ENCODE peak calls at places on chromosomes 11 and 22, in seven cellular contexts. T, Z, O, I, W, U and Q are unnamed samples.

GRCh38 chr22:27937453-27937852 is 18.4 kb upstream of the PITPNB start:
- DNase-seq in T (peak), Z (no peak), O (no peak), I (no peak), W (no peak), U (no peak), Q (no peak)

GRCh38 chr22:31349960-31350359 is 3.8 kb upstream of the PATZ1 start:
- DNase-seq in T (no peak), Z (no peak), O (no peak), I (no peak), W (no peak), U (no peak), Q (no peak)

GRCh38 chr11:20025331-20025840 is 134.9 kb downstream of the DBX1 start:
- DNase-seq in T (no peak), Z (no peak), O (no peak), I (no peak), W (no peak), U (no peak), Q (no peak)

GRCh38 chr22:41217553-41218157 is 12.5 kb downstream of the L3MBTL2 start:
- DNase-seq in T (peak), Z (peak), O (peak), I (peak), W (no peak), U (peak), Q (no peak)

GRCh38 chr11:121206810-121207209 is 85.8 kb upstream of the SC5D start:
- DNase-seq in T (no peak), Z (no peak), O (no peak), I (no peak), W (no peak), U (no peak), Q (no peak)

GRCh38 chr11:72637926-72638325 is 36.3 kb downstream of the PDE2A start:
- DNase-seq in T (no peak), Z (no peak), O (no peak), I (no peak), W (no peak), U (no peak), Q (no peak)

GRCh38 chr11:35170503-35170902 is 31.5 kb downstream of the CD44 start:
- DNase-seq in T (no peak), Z (no peak), O (no peak), I (no peak), W (no peak), U (no peak), Q (no peak)

GRCh38 chr11:78812513-78813293 is 238.0 kb upstream of the NARS2 start:
- DNase-seq in T (peak), Z (no peak), O (no peak), I (no peak), W (no peak), U (no peak), Q (no peak)

GRCh38 chr11:27505781-27506180 is 788 bp downstream of the LIN7C start:
- DNase-seq in T (no peak), Z (no peak), O (no peak), I (no peak), W (no peak), U (no peak), Q (no peak)

GRCh38 chr22:42644422-42645340 is 4.3 kb upstream of the ATP5MGL start:
- DNase-seq in T (no peak), Z (no peak), O (peak), I (peak), W (no peak), U (peak), Q (no peak)

GRCh38 chr11:86228967-86229330 is 15.6 kb upstream of the EED start:
- DNase-seq in T (peak), Z (no peak), O (no peak), I (no peak), W (no peak), U (no peak), Q (no peak)

GRCh38 chr11:33658195-33658900 is 42.3 kb downstream of the C11orf91 start:
- DNase-seq in T (no peak), Z (no peak), O (no peak), I (no peak), W (no peak), U (no peak), Q (no peak)
- TF ChIP-seq CTCF in T (no peak), Z (no peak), O (no peak), I (no peak), W (no peak), U (no peak), Q (no peak)

GRCh38 chr11:133477263-133477625 is 55.1 kb downstream of the OPCML start:
- DNase-seq in T (no peak), Z (no peak), O (no peak), I (no peak), W (no peak), U (no peak), Q (no peak)

GRCh38 chr11:133479209-133479608 is 53.1 kb downstream of the OPCML start:
- DNase-seq in T (no peak), Z (no peak), O (no peak), I (no peak), W (no peak), U (no peak), Q (no peak)

GRCh38 chr11:133474461-133474860 is 57.8 kb downstream of the OPCML start:
- DNase-seq in T (no peak), Z (no peak), O (no peak), I (no peak), W (no peak), U (no peak), Q (no peak)

GRCh38 chr11:133476570-133477262 is 55.6 kb downstream of the OPCML start:
- DNase-seq in T (peak), Z (no peak), O (no peak), I (no peak), W (no peak), U (no peak), Q (no peak)
- TF ChIP-seq CTCF in T (no peak), Z (no peak), O (no peak), I (no peak), W (no peak), U (no peak), Q (no peak)

DNA sequence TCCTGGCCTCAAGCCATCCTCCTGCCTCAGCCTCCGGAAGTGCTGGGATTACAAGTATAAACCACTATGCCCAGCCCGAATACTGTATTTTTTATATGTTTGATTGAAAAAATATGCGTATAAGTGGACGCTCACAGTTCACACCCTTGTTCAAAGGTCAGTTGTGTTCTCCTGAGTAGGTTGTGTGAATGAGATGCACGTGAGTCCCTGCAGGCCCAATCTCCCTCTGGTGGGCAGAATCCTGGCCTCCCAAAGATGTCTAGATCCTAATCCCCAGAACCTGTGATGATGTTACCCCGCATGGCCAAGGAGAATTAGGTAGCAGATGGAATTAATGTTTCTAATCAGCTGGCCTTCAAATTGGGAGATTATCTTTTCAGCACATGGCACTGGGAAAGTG is 41.9 kb downstream of the CTTN start:
- DNase-seq in T (no peak), Z (no peak), O (no peak), I (no peak), W (no peak), U (no peak), Q (no peak)
- TF ChIP-seq CTCF in T (no peak), Z (no peak), O (no peak), I (no peak), W (no peak), U (no peak), Q (no peak)

GRCh38 chr11:128936546-128937275 is 6.0 kb downstream of the TP53AIP1 start:
- DNase-seq in T (no peak), Z (no peak), O (no peak), I (no peak), W (no peak), U (no peak), Q (no peak)
- TF ChIP-seq CTCF in T (no peak), Z (no peak), O (no peak), I (no peak), W (no peak), U (no peak), Q (no peak)

GRCh38 chr11:47215366-47215925 is 672 bp downstream of the DDB2 start:
- DNase-seq in T (peak), Z (no peak), O (no peak), I (no peak), W (no peak), U (no peak), Q (no peak)

GRCh38 chr11:47212938-47213337 is 1.8 kb upstream of the DDB2 start:
- DNase-seq in T (no peak), Z (no peak), O (no peak), I (no peak), W (no peak), U (no peak), Q (no peak)

GRCh38 chr11:47220401-47220821 is 5.6 kb downstream of the DDB2 start:
- DNase-seq in T (peak), Z (no peak), O (no peak), I (no peak), W (no peak), U (no peak), Q (no peak)

GRCh38 chr11:47213985-47214564 is 699 bp upstream of the DDB2 start:
- DNase-seq in T (peak), Z (peak), O (peak), I (peak), W (peak), U (peak), Q (peak)

DNA sequence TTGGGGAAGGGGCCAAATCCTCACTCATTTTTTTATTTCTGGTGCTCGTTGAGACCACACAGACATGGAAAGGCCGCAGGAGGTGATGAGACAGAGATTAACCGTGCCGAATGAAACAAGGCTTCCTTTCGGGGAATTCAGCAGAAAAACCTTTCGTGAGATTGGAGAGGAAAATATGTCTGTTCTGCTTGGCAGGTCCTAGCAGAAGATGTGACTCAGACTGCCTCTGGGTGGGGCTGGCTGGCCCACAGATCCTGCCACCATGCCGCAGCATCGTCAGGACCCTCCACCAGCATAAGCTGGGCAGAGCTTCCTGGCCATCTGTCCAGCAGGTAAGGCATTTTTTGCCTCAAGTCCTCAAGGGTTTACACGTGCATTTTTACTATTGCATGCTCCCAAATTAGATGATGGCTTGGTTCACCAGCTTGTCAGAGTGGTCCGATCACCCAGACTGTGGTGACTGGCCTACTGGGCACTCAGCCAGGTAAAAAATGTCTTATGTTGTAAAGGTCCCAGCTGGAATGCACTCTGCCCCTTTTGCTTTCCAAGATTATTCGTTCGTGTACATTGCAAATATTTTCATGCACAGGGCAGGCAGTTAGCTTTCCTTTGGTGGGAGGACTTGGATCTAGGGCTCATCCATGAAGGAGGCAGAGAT is 1.5 kb downstream of the DDB2 start:
- DNase-seq in T (peak), Z (peak), O (peak), I (no peak), W (peak), U (peak), Q (peak)
- TF ChIP-seq CTCF in T (no peak), Z (no peak), O (no peak), I (no peak), W (no peak), U (no peak), Q (no peak)

DNA sequence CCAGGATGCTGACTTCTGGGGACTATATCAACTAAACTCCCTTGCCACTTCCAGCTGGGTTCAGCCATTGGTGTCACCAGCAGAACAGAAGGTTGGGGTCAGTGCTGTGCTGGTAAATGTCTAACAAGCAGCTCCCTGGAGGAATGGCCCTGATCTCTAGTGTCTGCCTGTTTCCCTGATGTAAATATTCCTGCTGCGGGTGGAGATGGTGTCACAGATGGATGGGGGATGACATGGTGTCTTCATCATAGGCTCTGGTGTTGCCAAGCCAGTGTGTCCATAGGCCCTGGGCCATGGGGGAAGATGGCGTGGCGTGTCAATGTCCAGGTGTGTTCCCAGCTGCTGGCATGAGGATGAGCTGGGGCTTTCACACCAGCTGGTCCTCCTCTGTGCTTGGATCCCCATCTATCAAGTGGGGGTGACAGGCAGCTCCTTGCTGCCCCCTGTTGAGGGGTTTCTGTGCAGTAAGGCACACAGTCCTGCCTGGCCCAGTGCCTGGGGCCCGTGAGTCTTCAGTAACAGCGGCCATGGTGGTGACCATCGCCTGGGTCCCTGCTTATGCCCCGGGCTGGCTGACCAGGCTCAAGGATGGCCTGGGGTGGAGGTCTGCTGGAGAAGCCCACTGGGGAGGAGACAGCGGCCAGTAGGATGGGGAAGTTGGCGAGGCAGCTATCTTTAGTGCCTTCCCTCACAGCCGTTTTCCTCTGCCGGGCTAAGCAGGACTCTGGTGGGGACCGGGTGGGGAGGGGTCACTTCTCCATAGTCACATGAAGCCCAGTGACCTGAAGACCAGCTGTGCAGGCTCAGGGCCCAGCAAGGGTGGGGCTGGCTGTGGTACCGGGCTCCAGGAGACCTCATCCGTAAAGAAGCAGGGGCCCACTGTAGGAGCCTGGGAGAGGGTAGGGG is 12.7 kb downstream of the RPL3 start:
- DNase-seq in T (peak), Z (no peak), O (no peak), I (no peak), W (peak), U (no peak), Q (no peak)
- TF ChIP-seq CTCF in T (peak), Z (no peak), O (peak), I (peak), W (no peak), U (no peak), Q (peak)

DNA sequence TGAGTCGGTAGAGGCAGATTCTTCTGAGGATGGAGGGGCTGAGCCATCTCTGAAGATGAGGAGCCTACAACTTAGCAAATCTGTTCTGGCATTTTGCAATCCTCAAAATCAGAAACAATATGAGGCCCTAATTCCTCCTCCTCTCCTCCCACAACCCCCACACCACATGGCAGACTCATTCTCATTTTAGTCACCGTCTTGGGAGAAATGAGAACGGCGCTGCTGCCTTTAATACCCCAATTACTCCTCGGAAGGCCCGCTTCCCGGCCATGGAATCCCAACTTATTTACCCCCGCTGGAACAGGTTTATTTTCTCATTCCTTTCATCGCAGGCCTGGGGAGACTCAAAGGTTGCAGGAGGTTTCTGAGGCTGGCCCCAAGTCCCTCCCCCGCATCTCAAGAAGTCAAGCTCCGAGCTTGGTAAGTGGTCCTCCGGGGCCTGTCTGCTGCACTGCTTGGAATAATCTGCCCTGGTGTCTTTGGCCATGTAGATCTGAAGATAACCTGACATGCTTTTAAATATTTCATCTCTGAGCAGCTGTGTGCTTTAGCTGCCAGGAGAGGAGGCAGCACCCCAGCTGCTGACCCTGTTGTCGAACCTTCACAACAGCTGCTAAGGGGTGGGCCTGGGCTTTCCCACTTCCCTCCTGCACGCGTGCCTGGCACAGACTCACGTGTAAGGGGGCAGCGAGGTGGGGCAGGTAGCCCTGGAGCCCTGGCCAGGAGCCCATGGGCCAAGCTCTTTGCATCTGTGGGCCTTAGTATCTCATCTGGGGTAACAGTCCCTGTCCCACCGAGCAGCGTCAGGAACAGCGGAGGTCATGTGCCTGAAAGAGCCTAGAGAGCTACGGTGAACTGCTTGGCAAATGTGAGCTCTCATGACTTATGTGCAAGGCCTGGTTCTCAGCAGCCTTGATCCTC is 164.4 kb downstream of the ST3GAL4 start:
- DNase-seq in T (no peak), Z (no peak), O (no peak), I (no peak), W (no peak), U (peak), Q (no peak)
- TF ChIP-seq CTCF in T (no peak), Z (no peak), O (no peak), I (no peak), W (no peak), U (no peak), Q (no peak)